ENCODE peak calls at places on chromosomes 6 and 20, in nine cellular contexts. K is NCI-H446; L is DMS79; O is AG09319; T is HT1080; M is retina; Y is fibroblast of lung; H is stimulated activated CD8-positive, alpha-beta memory T cell treated with anti-CD3 and anti-CD28 coated beads, Interleukin-2, amount 100 ng/mL, for 1 hour; W is KBM-7. A is an unnamed sample.

GRCh38 chr6:110421749-110422443 is 6.5 kb upstream of the DDO start:
- DNase-seq in L (no peak), M (no peak), T (no peak), O (no peak), H (no peak), Y (no peak), W (peak; percentile 93), K (no peak), A (no peak)

GRCh38 chr20:51326241-51326819 is 216.2 kb downstream of the NFATC2 start:
- DNase-seq in L (no peak), T (peak; percentile 46), W (peak; percentile 16), O (no peak), Y (peak; percentile 62), K (no peak), H (peak; percentile 5), M (peak; percentile 43), A (peak; percentile 43)

GRCh38 chr6:5091210-5091609 is 6.1 kb downstream of the PPP1R3G start:
- DNase-seq in T (no peak), O (no peak), L (no peak), M (no peak), W (no peak), Y (no peak), H (no peak), K (no peak), A (no peak)

GRCh38 chr20:24497851-24498250 is 28.4 kb downstream of the SYNDIG1 start:
- DNase-seq in M (no peak), H (no peak), Y (peak; percentile 20), O (no peak), T (no peak), K (peak; percentile 30), W (no peak), L (peak; percentile 59), A (peak; percentile 64)

GRCh38 chr6:86203044-86203443 is 560.4 kb upstream of the SYNCRIP start:
- DNase-seq in M (no peak), K (no peak), Y (no peak), H (no peak), O (no peak), T (no peak), L (no peak), W (no peak), A (no peak)

GRCh38 chr6:169789146-169789943 is 37.9 kb downstream of the ERMARD start:
- DNase-seq in K (no peak), T (no peak), M (no peak), Y (no peak), L (no peak), H (no peak), W (no peak), O (no peak), A (no peak)

GRCh38 chr6:5082487-5083306 is 2.4 kb upstream of the PPP1R3G start:
- DNase-seq in O (peak; percentile 38), L (no peak), W (no peak), Y (peak; percentile 85), T (peak; percentile 86), K (no peak), M (peak; percentile 14), H (no peak), A (peak; percentile 97)

GRCh38 chr6:33599413-33599911 is 19.4 kb upstream of the BAK1 start:
- DNase-seq in L (no peak), T (peak; percentile 83), M (no peak), H (no peak), K (peak; percentile 17), O (no peak), Y (no peak), W (no peak), A (peak; percentile 71)

GRCh38 chr6:47446974-47447373 is 30.6 kb upstream of the CD2AP start:
- DNase-seq in O (no peak), L (no peak), M (no peak), K (no peak), H (no peak), Y (no peak), W (no peak), T (no peak), A (peak; percentile 69)

A was measured in bronchial epithelial cell.